ENCODE peak calls at places on chromosomes 5 and 9, in five cellular contexts. X is endothelial cell of umbilical vein, F is neural progenitor cell, H is fibroblast of lung, K is HCT116. N is an unnamed sample.

GRCh38 chr9:109721021-109721420 is 59.0 kb upstream of the PALM2AKAP2 start:
- DNase-seq in X (no peak), K (no peak), F (peak), H (no peak), N (no peak)

GRCh38 chr9:129198737-129199435 is 20.8 kb upstream of the IER5L start:
- DNase-seq in H (no peak), F (no peak), K (no peak), X (no peak), N (no peak)

GRCh38 chr9:92607773-92608172 is 62.2 kb downstream of the IPPK start:
- DNase-seq in H (peak), X (peak), F (no peak), K (no peak), N (no peak)

GRCh38 chr9:3656224-3656623 is 130.4 kb upstream of the RFX3 start:
- DNase-seq in H (no peak), K (no peak), F (no peak), X (no peak), N (no peak)

GRCh38 chr9:34123682-34124081 is 2.8 kb downstream of the DCAF12 start:
- DNase-seq in F (no peak), X (no peak), H (no peak), K (no peak), N (no peak)

GRCh38 chr9:117074337-117074662 is 340.6 kb downstream of the ASTN2 start:
- DNase-seq in K (no peak), H (no peak), F (no peak), X (no peak), N (no peak)

GRCh38 chr5:132079619-132080018 is 6.0 kb downstream of the CSF2 start:
- DNase-seq in H (no peak), K (no peak), F (no peak), X (no peak), N (no peak)

GRCh38 chr9:107176701-107177100 is 106.4 kb upstream of the RAD23B start:
- DNase-seq in F (no peak), K (no peak), X (no peak), H (no peak), N (no peak)

GRCh38 chr9:128175102-128175563 is 15.1 kb downstream of the BBLN start:
- DNase-seq in F (no peak), X (no peak), K (no peak), H (peak), N (no peak)

GRCh38 chr9:114849450-114849849 is 43.6 kb upstream of the TNFSF15 start:
- DNase-seq in X (no peak), K (no peak), H (peak), F (no peak), N (no peak)

GRCh38 chr9:84121991-84122523 is 141.5 kb downstream of the RMI1 start:
- DNase-seq in H (peak), K (no peak), X (peak), F (no peak), N (no peak)

GRCh38 chr9:88574993-88575392 is 40.0 kb downstream of the NXNL2 start:
- DNase-seq in H (peak), X (no peak), K (no peak), F (no peak), N (no peak)

GRCh38 chr9:136622538-136622948 is 40.2 kb upstream of the EGFL7 start:
- DNase-seq in K (no peak), X (no peak), F (no peak), H (no peak), N (no peak)

GRCh38 chr9:78001946-78002731 is 29.5 kb downstream of the GNAQ start:
- DNase-seq in H (peak), F (no peak), K (no peak), X (peak), N (no peak)

GRCh38 chr5:126854526-126855110 is 77.7 kb downstream of the LMNB1 start:
- DNase-seq in K (no peak), X (no peak), F (no peak), H (no peak), N (no peak)

GRCh38 chr5:151295138-151295537 is 8.4 kb downstream of the SLC36A3 start:
- DNase-seq in X (no peak), F (no peak), K (no peak), H (no peak), N (peak)

GRCh38 chr9:101400120-101400519 is 1.5 kb downstream of the ZNF189 start:
- DNase-seq in K (no peak), F (no peak), X (peak), H (peak), N (no peak)

GRCh38 chr5:154444559-154445421 is 1.0 kb upstream of the SAP30L start:
- DNase-seq in K (no peak), X (peak), H (no peak), F (peak), N (no peak)

GRCh38 chr5:179763215-179763945 is 30.4 kb upstream of the LTC4S start:
- DNase-seq in H (peak), K (peak), F (peak), X (peak), N (peak)

GRCh38 chr9:113468716-113469448 is 5.4 kb downstream of the RGS3 start:
- DNase-seq in X (no peak), F (no peak), H (no peak), K (no peak), N (no peak)

GRCh38 chr5:8845316-8845715 is 700.6 kb downstream of the SEMA5A start:
- DNase-seq in X (no peak), F (no peak), H (peak), K (no peak), N (no peak)

GRCh38 chr5:158546748-158547147 is 553.0 kb downstream of the EBF1 start:
- DNase-seq in K (no peak), H (no peak), X (no peak), F (no peak), N (no peak)

GRCh38 chr5:42949348-42950090 is 90.6 kb downstream of the ANXA2R start:
- DNase-seq in F (no peak), H (peak), X (peak), K (no peak), N (no peak)

GRCh38 chr9:133710661-133711427 is 27.3 kb downstream of the SARDH start:
- DNase-seq in X (no peak), F (no peak), H (no peak), K (no peak), N (no peak)

GRCh38 chr5:158198636-158199035 is 339.7 kb upstream of the CLINT1 start:
- DNase-seq in F (no peak), X (no peak), H (no peak), K (no peak), N (no peak)

GRCh38 chr9:136965771-136966484 is 11.4 kb upstream of the PTGDS start:
- DNase-seq in H (no peak), F (peak), K (no peak), X (no peak), N (no peak)

GRCh38 chr9:79471577-79472543 is 99.9 kb upstream of the TLE4 start:
- DNase-seq in F (peak), X (peak), K (no peak), H (peak), N (no peak)

GRCh38 chr5:177403826-177404640 is 3.6 kb upstream of the PFN3 start:
- DNase-seq in K (peak), X (peak), H (peak), F (peak), N (peak)

GRCh38 chr9:90219548-90220118 is 423.0 kb downstream of the DIRAS2 start:
- DNase-seq in F (peak), H (no peak), X (no peak), K (no peak), N (no peak)

GRCh38 chr5:5198111-5198510 is 58.0 kb downstream of the ADAMTS16 start:
- DNase-seq in F (no peak), H (peak), X (no peak), K (no peak), N (no peak)

GRCh38 chr5:171953860-171954701 is 52.4 kb downstream of the FBXW11 start:
- DNase-seq in K (peak), X (peak), F (no peak), H (peak), N (no peak)

GRCh38 chr5:140113180-140113698 is 670 bp upstream of the PURA start:
- DNase-seq in F (peak), H (no peak), X (peak), K (no peak), N (no peak)
- TF ChIP-seq EZH2 in F (peak), H (no peak), X (no peak), K (no peak), N (no peak)

GRCh38 chr9:132584616-132585560 is 2.5 kb downstream of the BARHL1 start:
- DNase-seq in F (peak), X (no peak), K (no peak), H (peak), N (no peak)
- TF ChIP-seq EZH2 in F (peak), X (no peak), K (no peak), H (no peak), N (no peak)

GRCh38 chr5:93578813-93579560 is 2.0 kb downstream of the NR2F1-AS1 start:
- DNase-seq in K (no peak), F (peak), X (peak), H (peak), N (peak)
- TF ChIP-seq EZH2 in K (no peak), F (no peak), X (no peak), H (no peak), N (no peak)

DNA sequence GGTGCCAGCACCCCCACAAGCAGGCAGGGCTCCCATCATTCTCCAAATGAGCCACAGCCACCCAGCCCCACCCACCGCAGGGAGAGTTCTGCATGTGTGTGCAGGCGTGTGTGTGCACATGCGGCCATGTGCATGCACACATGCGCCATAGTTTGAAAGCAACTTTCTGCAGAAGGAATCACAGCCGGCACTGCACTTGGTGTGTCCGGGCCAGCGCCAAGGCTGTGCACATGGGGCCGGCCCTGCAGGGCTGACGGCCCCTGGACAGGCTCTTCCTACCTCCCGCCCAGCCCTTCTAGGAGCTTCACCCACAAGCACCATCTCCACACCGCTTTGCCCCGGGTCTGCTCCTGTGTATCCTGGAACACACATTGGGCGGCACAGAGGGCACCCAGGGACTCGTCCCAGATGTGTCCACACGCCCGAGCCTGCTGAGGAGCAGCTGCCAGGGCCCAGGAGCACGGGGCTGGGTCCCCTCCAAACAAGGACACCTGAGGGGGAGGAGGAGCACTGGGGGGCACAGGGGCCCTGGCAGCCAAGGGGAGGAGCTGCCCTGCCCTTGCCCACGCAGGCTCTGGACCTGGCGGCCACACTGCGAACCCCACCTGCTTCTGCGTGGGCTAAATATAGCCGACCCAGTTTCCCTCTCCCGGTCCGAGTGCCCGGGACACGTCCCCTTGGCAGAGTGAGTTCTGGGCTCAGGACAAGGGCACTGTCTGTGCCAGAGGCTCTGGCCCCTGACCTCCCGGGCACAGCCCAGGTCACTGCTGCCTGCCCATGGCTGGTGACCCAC is 19.1 kb downstream of the TPPP start:
- DNase-seq in F (no peak), H (no peak), K (no peak), X (no peak), N (peak)
- TF ChIP-seq EZH2 in F (no peak), H (no peak), K (no peak), X (no peak), N (no peak)

GRCh38 chr9:131013015-131013755 is 4.2 kb downstream of the LAMC3 start:
- DNase-seq in X (no peak), H (no peak), F (no peak), K (no peak), N (no peak)

GRCh38 chr9:131012023-131012334 is 3.0 kb downstream of the LAMC3 start:
- DNase-seq in H (no peak), F (no peak), K (no peak), X (no peak), N (no peak)

GRCh38 chr9:131013771-131014676 is 5.0 kb downstream of the LAMC3 start:
- DNase-seq in K (no peak), X (no peak), H (no peak), F (no peak), N (no peak)

GRCh38 chr9:131011274-131012022 is 2.5 kb downstream of the LAMC3 start:
- DNase-seq in H (no peak), X (no peak), K (no peak), F (no peak), N (no peak)

DNA sequence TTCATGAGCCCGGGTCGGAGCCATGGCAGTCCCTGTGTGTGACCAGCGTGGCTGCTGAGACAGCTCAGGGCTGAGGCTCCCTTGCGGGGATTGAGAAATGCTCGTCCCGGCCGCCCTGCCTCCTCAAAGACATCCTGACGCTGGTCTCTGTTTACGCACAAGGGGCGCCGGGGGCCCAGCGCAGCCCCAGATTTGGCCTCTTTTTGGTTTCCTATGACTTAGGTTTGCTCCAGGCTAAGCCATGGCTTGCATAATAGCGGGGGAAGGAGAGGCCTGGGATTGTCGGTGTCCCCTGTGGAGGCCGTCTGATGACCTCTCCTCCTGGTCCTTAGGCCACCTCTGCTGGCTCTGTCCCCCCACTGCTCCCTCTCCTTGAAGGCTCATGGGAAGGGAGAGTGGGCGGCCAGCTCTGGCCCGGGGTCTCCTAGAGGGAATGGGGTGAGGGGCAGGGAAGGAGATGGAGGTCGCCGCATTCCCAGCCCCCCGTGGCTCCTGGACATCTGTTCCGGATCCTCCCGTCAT is 3.5 kb downstream of the LAMC3 start:
- DNase-seq in K (no peak), F (peak), X (no peak), H (no peak), N (no peak)
- TF ChIP-seq EZH2 in K (no peak), F (no peak), X (no peak), H (no peak), N (no peak)

DNA sequence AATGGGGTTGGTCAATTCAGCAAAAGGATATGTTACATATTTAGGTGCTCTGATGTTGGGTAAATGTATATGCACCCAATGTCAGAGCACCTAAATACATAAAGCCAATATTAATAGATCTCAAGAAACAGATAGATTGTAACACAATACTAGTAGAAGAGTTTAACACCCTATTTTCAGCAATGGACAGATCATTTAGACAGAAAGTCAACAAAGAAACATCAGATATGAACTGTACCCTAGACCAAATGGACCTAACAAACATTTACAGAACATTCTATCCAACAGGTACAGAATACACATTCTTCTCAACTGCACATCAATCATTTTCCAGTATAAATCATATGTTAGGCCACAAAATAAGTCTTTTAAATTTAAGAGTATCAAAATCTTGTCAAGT is 35.2 kb downstream of the FANCC start:
- DNase-seq in H (no peak), K (no peak), F (no peak), X (no peak), N (no peak)
- TF ChIP-seq EZH2 in H (no peak), K (no peak), F (no peak), X (no peak), N (no peak)

DNA sequence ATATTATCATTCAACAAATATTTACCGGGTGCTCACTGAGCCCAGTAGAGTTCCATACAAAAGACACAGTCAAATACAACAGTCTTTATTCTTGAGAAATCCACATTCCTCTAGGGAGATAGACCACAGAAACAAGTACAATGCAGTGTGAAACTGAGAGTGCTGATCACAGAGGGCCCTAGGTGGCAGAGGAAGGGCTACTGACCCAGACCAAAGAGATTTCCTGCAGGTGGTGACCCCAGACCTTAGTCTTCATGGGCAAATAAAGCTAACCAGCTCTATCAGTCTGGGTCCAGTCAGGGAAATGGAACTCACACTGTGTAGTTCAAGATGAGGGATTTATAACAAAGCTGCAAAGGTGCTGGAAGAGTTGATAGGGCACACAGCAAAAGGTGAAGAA is 110.4 kb upstream of the SLC27A6 start:
- DNase-seq in F (no peak), X (no peak), H (no peak), K (no peak), N (no peak)
- TF ChIP-seq EZH2 in F (no peak), X (no peak), H (no peak), K (no peak), N (no peak)

DNA sequence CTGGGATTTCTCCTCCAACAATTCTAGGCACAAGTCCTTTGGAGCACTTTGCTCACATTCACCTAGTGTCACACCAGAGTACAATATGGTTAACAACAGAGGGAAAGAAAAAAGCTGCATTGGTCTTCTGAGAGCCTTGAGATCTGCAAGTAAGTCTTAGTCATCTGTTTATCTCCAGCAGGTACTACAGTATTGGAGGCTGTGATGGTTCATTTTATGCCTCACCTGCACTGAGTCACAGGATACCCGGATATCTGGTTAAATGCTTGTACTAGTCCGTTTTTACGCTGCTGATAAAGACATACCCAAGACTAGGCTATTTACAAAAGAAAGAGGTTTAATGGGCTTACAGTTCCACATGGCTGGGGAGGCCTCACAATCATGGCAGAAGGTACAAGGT is 525.0 kb downstream of the NR2F1-AS1 start:
- DNase-seq in K (no peak), H (no peak), X (no peak), F (no peak), N (no peak)
- TF ChIP-seq EZH2 in K (no peak), H (no peak), X (no peak), F (no peak), N (no peak)

DNA sequence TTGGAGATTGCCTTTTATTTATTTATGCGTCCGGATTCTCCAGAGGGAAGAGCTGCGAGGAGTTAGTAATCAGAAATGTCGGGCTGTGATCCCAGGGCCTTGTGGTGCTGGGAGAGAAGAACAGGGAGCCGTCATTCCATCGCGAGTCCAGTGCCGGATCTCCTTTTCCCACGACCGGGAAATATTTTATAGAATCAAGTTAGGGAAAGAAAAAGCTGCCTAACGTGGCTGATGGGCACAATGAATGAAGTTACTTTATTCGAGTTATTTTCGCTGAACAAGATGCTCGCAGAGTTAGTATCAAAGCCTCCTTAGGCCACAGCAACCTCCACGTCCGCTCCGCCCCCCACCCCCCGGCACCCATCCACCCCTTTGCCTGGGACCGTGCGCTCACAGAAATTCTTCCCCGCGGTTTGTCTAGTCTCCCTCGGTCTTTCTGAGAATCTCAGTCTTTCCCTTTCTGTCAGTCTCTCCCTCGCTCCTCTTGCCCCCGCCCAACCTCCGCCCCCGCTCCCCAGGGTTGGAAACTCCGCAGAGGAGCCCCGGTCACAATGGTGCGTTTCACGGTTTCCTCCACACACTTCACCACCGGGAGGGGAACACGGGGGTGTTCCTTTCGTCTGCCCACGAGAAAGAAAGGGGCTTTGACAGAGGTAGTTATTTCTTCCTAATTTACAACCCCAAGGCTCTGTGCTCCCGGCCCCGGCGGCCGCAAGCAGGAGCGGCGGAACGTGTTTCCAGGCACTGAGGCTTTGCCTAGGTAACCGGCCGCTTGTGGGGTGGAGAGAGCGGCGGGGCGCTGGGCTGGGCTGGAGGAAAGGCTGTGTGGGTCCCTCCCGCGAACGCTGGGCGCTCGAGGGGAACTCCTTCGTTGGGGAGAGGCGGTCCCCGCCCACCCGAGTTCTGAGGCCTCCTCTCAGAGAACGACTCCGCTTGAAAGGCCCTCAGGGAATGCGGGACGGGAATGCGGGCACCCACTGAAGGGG is 2.0 kb downstream of the NR4A3 start:
- DNase-seq in X (peak), K (no peak), H (peak), F (peak), N (no peak)
- TF ChIP-seq EZH2 in X (peak), K (no peak), H (no peak), F (peak), N (no peak)